ENCODE peak calls at places on chromosomes 2 and 18, in five cellular contexts. T, Y, H, R and U are unnamed samples.
A peak's percentile ranks its signal among the peaks of the same experiment; 100 is the strongest.

GRCh38 chr18:51154664-51155063 is 42.8 kb downstream of the MEX3C start:
- DNase-seq in T (no peak), Y (no peak), H (no peak), R (no peak), U (no peak)

GRCh38 chr2:28484835-28485234 is 11.0 kb upstream of the PLB1 start:
- DNase-seq in T (no peak), Y (no peak), H (no peak), R (no peak), U (no peak)

GRCh38 chr2:19358242-19359020 is at the start of gene OSR1:
- DNase-seq in T (peak; percentile 90), Y (no peak), H (peak; percentile 81), R (no peak), U (no peak)

GRCh38 chr2:170247882-170248393 is 70.0 kb downstream of the MYO3B start:
- DNase-seq in T (no peak), Y (no peak), H (no peak), R (no peak), U (no peak)

GRCh38 chr2:189161894-189162293 is 17.7 kb downstream of the COL5A2 start:
- DNase-seq in T (no peak), Y (no peak), H (no peak), R (no peak), U (no peak)

GRCh38 chr18:71815305-71815704 is 728.8 kb downstream of the CBLN2 start:
- DNase-seq in T (no peak), Y (no peak), H (no peak), R (no peak), U (no peak)

GRCh38 chr18:78407456-78407823 is 572.2 kb upstream of the SALL3 start:
- DNase-seq in T (no peak), Y (no peak), H (peak; percentile 65), R (no peak), U (no peak)

GRCh38 chr2:240482141-240482540 is 46.7 kb downstream of the GPC1 start:
- DNase-seq in T (peak; percentile 54), Y (no peak), H (peak; percentile 43), R (no peak), U (no peak)

GRCh38 chr2:47250576-47251403 is 95.7 kb upstream of the STPG4 start:
- DNase-seq in T (no peak), Y (no peak), H (no peak), R (no peak), U (no peak)

GRCh38 chr2:56522605-56523089 is 338.9 kb downstream of the CCDC85A start:
- DNase-seq in T (no peak), Y (no peak), H (no peak), R (no peak), U (no peak)

GRCh38 chr2:11691071-11691660 is 21.2 kb upstream of the NTSR2 start:
- DNase-seq in T (no peak), Y (no peak), H (peak; percentile 15), R (no peak), U (no peak)

GRCh38 chr2:227890495-227891079 is 19.2 kb downstream of the DAW1 start:
- DNase-seq in T (no peak), Y (peak; percentile 77), H (no peak), R (peak; percentile 69), U (peak; percentile 64)

GRCh38 chr2:179981085-179981484 is 26.0 kb downstream of the CWC22 start:
- DNase-seq in T (no peak), Y (no peak), H (no peak), R (no peak), U (no peak)

GRCh38 chr2:224190871-224191270 is 151.8 kb upstream of the SERPINE2 start:
- DNase-seq in T (no peak), Y (no peak), H (no peak), R (no peak), U (no peak)

GRCh38 chr18:24413148-24413547 is 13.3 kb upstream of the IMPACT start:
- DNase-seq in T (no peak), Y (no peak), H (no peak), R (no peak), U (no peak)

GRCh38 chr2:62014102-62014501 is 108.6 kb downstream of the COMMD1 start:
- DNase-seq in T (no peak), Y (peak; percentile 76), H (no peak), R (no peak), U (peak; percentile 94)

GRCh38 chr2:158457092-158457825 is 507 bp downstream of the PKP4 start:
- DNase-seq in T (peak; percentile 89), Y (peak; percentile 56), H (peak; percentile 92), R (peak; percentile 75), U (peak; percentile 69)

GRCh38 chr2:69483024-69483423 is 45.8 kb upstream of the NFU1 start:
- DNase-seq in T (no peak), Y (no peak), H (no peak), R (no peak), U (no peak)

GRCh38 chr2:46818141-46818552 is 97.5 kb downstream of the MCFD2 start:
- DNase-seq in T (peak; percentile 94), Y (no peak), H (peak; percentile 79), R (no peak), U (peak; percentile 43)

GRCh38 chr2:147499785-147500184 is 345.0 kb upstream of the ACVR2A start:
- DNase-seq in T (no peak), Y (no peak), H (no peak), R (no peak), U (no peak)

GRCh38 chr2:235614176-235614860 is 120.5 kb downstream of the AGAP1 start:
- DNase-seq in T (peak; percentile 75), Y (no peak), H (no peak), R (no peak), U (peak; percentile 80)

GRCh38 chr2:107412209-107412904 is 414.3 kb upstream of the RGPD4 start:
- DNase-seq in T (no peak), Y (no peak), H (no peak), R (no peak), U (no peak)

GRCh38 chr2:147603434-147604225 is 241.2 kb upstream of the ACVR2A start:
- DNase-seq in T (no peak), Y (no peak), H (no peak), R (no peak), U (no peak)

GRCh38 chr2:233031556-233032500 is 644 bp upstream of the NEU2 start:
- DNase-seq in T (peak; percentile 50), Y (no peak), H (peak; percentile 69), R (no peak), U (no peak)

GRCh38 chr2:41836944-41837343 is 210.9 kb upstream of the PKDCC start:
- DNase-seq in T (no peak), Y (no peak), H (no peak), R (peak; percentile 44), U (no peak)

GRCh38 chr2:151277011-151277410 is 12.5 kb downstream of the NMI start:
- DNase-seq in T (no peak), Y (no peak), H (no peak), R (no peak), U (no peak)

GRCh38 chr2:26237868-26238267 is 6.6 kb downstream of the HADHA start:
- DNase-seq in T (no peak), Y (no peak), H (no peak), R (no peak), U (no peak)

GRCh38 chr2:47354013-47354816 is 48.7 kb upstream of the MSH2 start:
- DNase-seq in T (no peak), Y (no peak), H (peak; percentile 55), R (no peak), U (no peak)

GRCh38 chr2:191255271-191255670 is 10.1 kb downstream of the MYO1B start:
- DNase-seq in T (no peak), Y (no peak), H (no peak), R (no peak), U (no peak)